ENCODE peak calls at places on chromosomes 3 and 15, in seven cellular contexts. One of them, this sample, is unnamed.

GRCh38 chr3:133717424-133717823 is 28.8 kb upstream of the TF start:
- DNase-seq in ascending aorta: no peak
- DNase-seq in endothelial cell: no peak
- DNase-seq in SK-N-SH: no peak
- DNase-seq in A549: no peak
- DNase-seq in B cell: no peak
- DNase-seq in thyroid gland: no peak
- DNase-seq in this sample: no peak

GRCh38 chr15:28132524-28133275 is 33.6 kb upstream of the OCA2 start:
- DNase-seq in SK-N-SH: no peak
- DNase-seq in endothelial cell: no peak
- DNase-seq in ascending aorta: no peak
- DNase-seq in thyroid gland: no peak
- DNase-seq in A549: no peak
- DNase-seq in B cell: no peak
- DNase-seq in this sample: no peak

GRCh38 chr3:151733613-151734012 is at the start of gene AADACL2:
- DNase-seq in B cell: no peak
- DNase-seq in endothelial cell: no peak
- DNase-seq in ascending aorta: no peak
- DNase-seq in thyroid gland: no peak
- DNase-seq in SK-N-SH: no peak
- DNase-seq in A549: no peak
- DNase-seq in this sample: no peak

GRCh38 chr3:105915524-105915923 is 46.7 kb upstream of the CBLB start:
- DNase-seq in B cell: no peak
- DNase-seq in ascending aorta: no peak
- DNase-seq in SK-N-SH: no peak
- DNase-seq in A549: no peak
- DNase-seq in thyroid gland: no peak
- DNase-seq in endothelial cell: no peak
- DNase-seq in this sample: no peak

GRCh38 chr15:47885921-47886320 is 168.6 kb downstream of the SEMA6D start:
- DNase-seq in endothelial cell: no peak
- DNase-seq in A549: no peak
- DNase-seq in thyroid gland: no peak
- DNase-seq in SK-N-SH: no peak
- DNase-seq in ascending aorta: no peak
- DNase-seq in B cell: no peak
- DNase-seq in this sample: no peak

GRCh38 chr15:82113116-82113715 is 67.4 kb upstream of the MEX3B start:
- DNase-seq in endothelial cell: no peak
- DNase-seq in SK-N-SH: no peak
- DNase-seq in thyroid gland: no peak
- DNase-seq in B cell: no peak
- DNase-seq in A549: no peak
- DNase-seq in ascending aorta: no peak
- DNase-seq in this sample: no peak

GRCh38 chr15:52567886-52568568 is 803 bp downstream of the ARPP19 start:
- DNase-seq in endothelial cell: no peak
- DNase-seq in ascending aorta: no peak
- DNase-seq in A549: peak; percentile 35
- DNase-seq in B cell: no peak
- DNase-seq in SK-N-SH: peak; percentile 33
- DNase-seq in thyroid gland: peak; percentile 72
- DNase-seq in this sample: no peak

GRCh38 chr3:10444511-10444910 is 60.9 kb downstream of the ATP2B2 start:
- DNase-seq in thyroid gland: no peak
- DNase-seq in B cell: no peak
- DNase-seq in endothelial cell: no peak
- DNase-seq in A549: no peak
- DNase-seq in ascending aorta: no peak
- DNase-seq in SK-N-SH: no peak
- DNase-seq in this sample: no peak

GRCh38 chr3:181738551-181738950 is 26.8 kb downstream of the SOX2 start:
- DNase-seq in ascending aorta: no peak
- DNase-seq in endothelial cell: no peak
- DNase-seq in SK-N-SH: no peak
- DNase-seq in A549: no peak
- DNase-seq in B cell: no peak
- DNase-seq in thyroid gland: no peak
- DNase-seq in this sample: no peak

GRCh38 chr3:10205461-10206165 is 40.9 kb downstream of the IRAK2 start:
- DNase-seq in B cell: no peak
- DNase-seq in ascending aorta: peak; percentile 93
- DNase-seq in A549: peak; percentile 83
- DNase-seq in SK-N-SH: no peak
- DNase-seq in endothelial cell: no peak
- DNase-seq in thyroid gland: no peak
- DNase-seq in this sample: no peak

GRCh38 chr3:134804508-134805480 is 9.7 kb downstream of the EPHB1 start:
- DNase-seq in B cell: no peak
- DNase-seq in endothelial cell: no peak
- DNase-seq in thyroid gland: no peak
- DNase-seq in A549: no peak
- DNase-seq in SK-N-SH: no peak
- DNase-seq in ascending aorta: no peak
- DNase-seq in this sample: no peak

GRCh38 chr3:126859415-126860246 is 123.3 kb upstream of the PLXNA1 start:
- DNase-seq in A549: no peak
- DNase-seq in thyroid gland: no peak
- DNase-seq in B cell: no peak
- DNase-seq in SK-N-SH: no peak
- DNase-seq in endothelial cell: no peak
- DNase-seq in ascending aorta: peak; percentile 21
- DNase-seq in this sample: peak; percentile 19

GRCh38 chr3:148951599-148952361 is 39.6 kb upstream of the GYG1 start:
- DNase-seq in B cell: no peak
- DNase-seq in A549: no peak
- DNase-seq in endothelial cell: no peak
- DNase-seq in SK-N-SH: no peak
- DNase-seq in thyroid gland: no peak
- DNase-seq in ascending aorta: no peak
- DNase-seq in this sample: no peak

GRCh38 chr3:153621988-153622387 is 460.0 kb downstream of the RAP2B start:
- DNase-seq in endothelial cell: no peak
- DNase-seq in ascending aorta: no peak
- DNase-seq in SK-N-SH: no peak
- DNase-seq in B cell: peak; percentile 1
- DNase-seq in thyroid gland: no peak
- DNase-seq in A549: no peak
- DNase-seq in this sample: no peak

GRCh38 chr3:178684881-178685590 is 148.8 kb downstream of the KCNMB2 start:
- DNase-seq in ascending aorta: no peak
- DNase-seq in SK-N-SH: no peak
- DNase-seq in B cell: no peak
- DNase-seq in A549: no peak
- DNase-seq in thyroid gland: peak; percentile 20
- DNase-seq in endothelial cell: peak; percentile 37
- DNase-seq in this sample: no peak

GRCh38 chr15:82122754-82123400 is 77.1 kb upstream of the MEX3B start:
- DNase-seq in SK-N-SH: no peak
- DNase-seq in B cell: no peak
- DNase-seq in endothelial cell: no peak
- DNase-seq in thyroid gland: no peak
- DNase-seq in ascending aorta: no peak
- DNase-seq in A549: peak; percentile 63
- DNase-seq in this sample: no peak

GRCh38 chr3:196694202-196694638 is 17.8 kb downstream of the CEP19 start:
- DNase-seq in SK-N-SH: peak; percentile 51
- DNase-seq in endothelial cell: no peak
- DNase-seq in thyroid gland: no peak
- DNase-seq in A549: peak; percentile 19
- DNase-seq in ascending aorta: no peak
- DNase-seq in B cell: peak; percentile 49
- DNase-seq in this sample: no peak

GRCh38 chr15:43886558-43886957 is 59.8 kb downstream of the WDR76 start:
- DNase-seq in A549: no peak
- DNase-seq in SK-N-SH: no peak
- DNase-seq in endothelial cell: no peak
- DNase-seq in thyroid gland: no peak
- DNase-seq in B cell: no peak
- DNase-seq in ascending aorta: no peak
- DNase-seq in this sample: no peak

GRCh38 chr15:101604124-101604874 is 47.9 kb downstream of the TM2D3 start:
- DNase-seq in thyroid gland: no peak
- DNase-seq in A549: no peak
- DNase-seq in ascending aorta: no peak
- DNase-seq in endothelial cell: no peak
- DNase-seq in B cell: no peak
- DNase-seq in SK-N-SH: no peak
- DNase-seq in this sample: no peak

GRCh38 chr15:88484781-88485246 is 17.3 kb downstream of the MRPS11 start:
- DNase-seq in endothelial cell: no peak
- DNase-seq in SK-N-SH: no peak
- DNase-seq in B cell: no peak
- DNase-seq in ascending aorta: no peak
- DNase-seq in A549: no peak
- DNase-seq in thyroid gland: no peak
- DNase-seq in this sample: no peak

GRCh38 chr3:66372681-66373350 is 128.0 kb downstream of the LRIG1 start:
- DNase-seq in endothelial cell: peak; percentile 46
- DNase-seq in A549: no peak
- DNase-seq in B cell: no peak
- DNase-seq in ascending aorta: no peak
- DNase-seq in thyroid gland: peak; percentile 14
- DNase-seq in SK-N-SH: no peak
- DNase-seq in this sample: no peak

GRCh38 chr3:50674349-50675178 is at the start of gene DOCK3:
- DNase-seq in ascending aorta: peak; percentile 73
- DNase-seq in B cell: peak; percentile 76
- DNase-seq in A549: peak; percentile 43
- DNase-seq in SK-N-SH: peak; percentile 94
- DNase-seq in endothelial cell: peak; percentile 61
- DNase-seq in thyroid gland: peak; percentile 78
- DNase-seq in this sample: peak; percentile 68

DNA sequence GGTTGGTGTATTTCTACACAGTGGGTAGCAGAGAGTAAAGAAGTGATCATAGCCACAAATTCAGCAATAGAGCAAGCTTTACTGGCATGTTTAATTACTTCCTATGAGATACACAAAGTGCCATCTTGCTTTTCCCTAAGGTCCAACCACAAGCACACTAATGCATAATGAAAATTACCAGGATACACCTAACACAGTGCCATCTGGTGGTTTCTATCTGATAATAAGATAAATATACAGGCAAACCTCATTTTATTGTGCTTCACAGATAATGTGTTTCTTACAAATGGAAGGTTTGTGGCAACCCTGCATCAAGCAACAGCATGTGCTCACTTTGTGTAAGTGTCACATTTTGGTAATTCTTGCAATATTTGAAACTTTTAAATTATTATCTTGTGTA is 223.0 kb downstream of the NSUN3 start:
- DNase-seq in B cell: no peak
- DNase-seq in endothelial cell: no peak
- DNase-seq in thyroid gland: no peak
- DNase-seq in SK-N-SH: peak; percentile 10
- DNase-seq in A549: no peak
- DNase-seq in ascending aorta: no peak
- DNase-seq in this sample: no peak
- TF ChIP-seq CTCF in B cell: no peak
- TF ChIP-seq CTCF in endothelial cell: no peak
- TF ChIP-seq CTCF in thyroid gland: no peak
- TF ChIP-seq CTCF in SK-N-SH: peak; percentile 57
- TF ChIP-seq CTCF in A549: peak; percentile 21
- TF ChIP-seq CTCF in ascending aorta: no peak
- TF ChIP-seq CTCF in this sample: no peak

GRCh38 chr3:19232566-19232965 is 84.3 kb downstream of the KCNH8 start:
- DNase-seq in SK-N-SH: no peak
- DNase-seq in endothelial cell: no peak
- DNase-seq in thyroid gland: peak; percentile 6
- DNase-seq in A549: no peak
- DNase-seq in B cell: no peak
- DNase-seq in ascending aorta: no peak
- DNase-seq in this sample: no peak

GRCh38 chr3:19226516-19226915 is 78.2 kb downstream of the KCNH8 start:
- DNase-seq in A549: no peak
- DNase-seq in B cell: no peak
- DNase-seq in endothelial cell: no peak
- DNase-seq in ascending aorta: no peak
- DNase-seq in thyroid gland: no peak
- DNase-seq in SK-N-SH: no peak
- DNase-seq in this sample: no peak

GRCh38 chr3:19231792-19232461 is 83.6 kb downstream of the KCNH8 start:
- DNase-seq in thyroid gland: no peak
- DNase-seq in ascending aorta: no peak
- DNase-seq in B cell: no peak
- DNase-seq in SK-N-SH: no peak
- DNase-seq in A549: no peak
- DNase-seq in endothelial cell: no peak
- DNase-seq in this sample: no peak

DNA sequence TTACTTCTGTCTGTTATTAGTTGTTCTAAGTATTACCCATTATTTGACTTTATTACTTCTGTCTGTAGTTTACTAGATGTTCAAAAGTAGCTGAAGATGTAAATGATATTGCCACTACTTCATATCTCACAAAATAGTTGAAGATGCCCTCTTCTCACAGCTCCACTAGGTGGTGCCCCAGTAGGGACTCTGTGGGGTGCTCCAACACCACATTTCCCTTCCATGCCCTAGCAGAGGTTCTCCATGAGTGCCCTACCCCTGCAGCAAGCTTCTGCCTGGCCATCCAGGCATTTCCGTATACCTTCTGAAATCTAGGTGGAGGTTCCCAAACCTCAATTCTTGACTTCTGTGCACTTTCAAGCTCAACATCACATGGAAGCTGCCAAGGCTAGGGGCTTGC is 80.8 kb downstream of the KCNH8 start:
- DNase-seq in A549: no peak
- DNase-seq in thyroid gland: no peak
- DNase-seq in ascending aorta: no peak
- DNase-seq in SK-N-SH: no peak
- DNase-seq in B cell: peak; percentile 4
- DNase-seq in endothelial cell: no peak
- DNase-seq in this sample: no peak
- TF ChIP-seq CTCF in A549: no peak
- TF ChIP-seq CTCF in thyroid gland: no peak
- TF ChIP-seq CTCF in ascending aorta: no peak
- TF ChIP-seq CTCF in SK-N-SH: peak; percentile 10
- TF ChIP-seq CTCF in B cell: no peak
- TF ChIP-seq CTCF in endothelial cell: no peak
- TF ChIP-seq CTCF in this sample: no peak

DNA sequence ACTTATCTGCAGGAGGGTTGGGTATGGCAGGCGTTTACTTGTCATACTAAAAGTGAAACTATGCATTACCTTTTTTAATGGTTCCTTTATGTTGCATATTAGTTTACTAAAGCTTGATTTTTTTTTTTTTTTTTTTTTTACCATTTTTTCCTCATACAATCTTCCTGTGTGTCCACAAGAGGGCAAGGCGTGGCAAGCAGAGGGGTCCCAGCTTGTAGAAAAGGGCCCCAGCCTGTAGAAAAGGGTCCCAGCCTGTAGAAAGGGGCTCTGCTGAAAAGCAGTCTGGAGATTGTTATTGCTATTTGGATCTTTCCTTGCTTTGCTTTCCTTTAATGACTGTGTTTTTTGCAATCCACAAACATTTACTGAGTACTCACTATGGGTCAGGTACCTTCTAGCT is 21.9 kb downstream of the MKRN2 start:
- DNase-seq in ascending aorta: no peak
- DNase-seq in endothelial cell: no peak
- DNase-seq in B cell: no peak
- DNase-seq in A549: no peak
- DNase-seq in SK-N-SH: peak; percentile 16
- DNase-seq in thyroid gland: no peak
- DNase-seq in this sample: no peak
- TF ChIP-seq CTCF in ascending aorta: no peak
- TF ChIP-seq CTCF in endothelial cell: no peak
- TF ChIP-seq CTCF in B cell: no peak
- TF ChIP-seq CTCF in A549: peak; percentile 5
- TF ChIP-seq CTCF in SK-N-SH: peak; percentile 42
- TF ChIP-seq CTCF in thyroid gland: no peak
- TF ChIP-seq CTCF in this sample: no peak

GRCh38 chr3:99250821-99251355 is 349.4 kb upstream of the DCBLD2 start:
- DNase-seq in thyroid gland: peak; percentile 22
- DNase-seq in SK-N-SH: no peak
- DNase-seq in endothelial cell: no peak
- DNase-seq in B cell: no peak
- DNase-seq in A549: no peak
- DNase-seq in ascending aorta: no peak
- DNase-seq in this sample: no peak
- TF ChIP-seq CTCF in thyroid gland: no peak
- TF ChIP-seq CTCF in SK-N-SH: no peak
- TF ChIP-seq CTCF in endothelial cell: no peak
- TF ChIP-seq CTCF in B cell: no peak
- TF ChIP-seq CTCF in A549: no peak
- TF ChIP-seq CTCF in ascending aorta: no peak
- TF ChIP-seq CTCF in this sample: no peak

This sample was measured in mesothelial cell of epicardium.